ENCODE peak calls at places on chromosomes 4 and X, in four cellular contexts. A is heart right ventricle, K is cardiac muscle cell, S is IMR-90. U is an unnamed sample.

GRCh38 chr4:3720461-3720860 is 45.7 kb upstream of the ADRA2C start:
- DNase-seq in S (no peak), A (no peak), K (no peak), U (no peak)

GRCh38 chr4:25343671-25344070 is 31.1 kb downstream of the ZCCHC4 start:
- DNase-seq in K (no peak), A (no peak), S (peak), U (no peak)

GRCh38 chr4:86720508-86721068 is 126.5 kb downstream of the PTPN13 start:
- DNase-seq in A (no peak), S (peak), K (peak), U (no peak)

GRCh38 chrX:25941559-25942250 is 196.4 kb upstream of the MAGEB18 start:
- DNase-seq in S (no peak), A (no peak), K (peak), U (no peak)

GRCh38 chr4:151993521-151993920 is 232.7 kb upstream of the GATB start:
- DNase-seq in A (no peak), S (no peak), K (no peak), U (no peak)

GRCh38 chr4:37891221-37892159 is 606 bp downstream of the TBC1D1 start:
- DNase-seq in K (peak), A (no peak), S (peak), U (no peak)

GRCh38 chr4:162104459-162105124 is 59.2 kb downstream of the FSTL5 start:
- DNase-seq in A (no peak), S (no peak), K (no peak), U (no peak)

GRCh38 chr4:54545663-54546424 is 111.9 kb upstream of the KIT start:
- DNase-seq in A (no peak), K (no peak), S (peak), U (no peak)

GRCh38 chrX:152869972-152870371 is 27.9 kb upstream of the ZNF185 start:
- DNase-seq in A (no peak), K (no peak), S (no peak), U (no peak)

GRCh38 chrX:49610718-49611310 is 12.0 kb downstream of the GAGE1 start:
- DNase-seq in S (no peak), A (no peak), K (no peak), U (no peak)

GRCh38 chrX:7638053-7638452 is 204.9 kb upstream of the VCX start:
- DNase-seq in S (no peak), A (no peak), K (no peak), U (no peak)

GRCh38 chrX:46703980-46704379 is 54.9 kb downstream of the SLC9A7 start:
- DNase-seq in A (no peak), S (no peak), K (peak), U (no peak)

GRCh38 chr4:80008351-80008750 is 64.7 kb downstream of the ANTXR2 start:
- DNase-seq in K (no peak), S (no peak), A (no peak), U (no peak)

GRCh38 chrX:103360916-103361315 is 4.6 kb downstream of the TCEAL9 start:
- DNase-seq in S (no peak), A (no peak), K (no peak), U (no peak)

GRCh38 chr4:157244348-157244747 is 23.8 kb downstream of the GRIA2 start:
- DNase-seq in S (no peak), K (no peak), A (no peak), U (no peak)

GRCh38 chrX:13059676-13060499 is 15.5 kb upstream of the FAM9C start:
- DNase-seq in A (no peak), K (peak), S (peak), U (no peak)

GRCh38 chr4:17111959-17112659 is 213.7 kb upstream of the LDB2 start:
- DNase-seq in K (peak), A (no peak), S (no peak), U (no peak)

GRCh38 chr4:37244583-37245390 is at the start of gene NWD2:
- DNase-seq in A (peak), S (no peak), K (peak), U (no peak)

GRCh38 chr4:119656342-119656741 is 27.7 kb upstream of the PDE5A start:
- DNase-seq in A (no peak), K (no peak), S (no peak), U (no peak)

GRCh38 chr4:20252656-20253271 is 1.1 kb downstream of the SLIT2 start:
- DNase-seq in S (peak), K (peak), A (peak), U (no peak)

GRCh38 chrX:1027680-1028079 is 184.8 kb downstream of the CRLF2 start:
- DNase-seq in A (no peak), K (no peak), S (no peak), U (no peak)

GRCh38 chrX:155188786-155189185 is 27.5 kb upstream of the VBP1 start:
- DNase-seq in S (no peak), K (no peak), A (no peak), U (no peak)

GRCh38 chrX:50448565-50448964 is 22.1 kb downstream of the DGKK start:
- DNase-seq in A (no peak), S (peak), K (no peak), U (no peak)

GRCh38 chrX:117327306-117327705 is 789.3 kb downstream of the KLHL13 start:
- DNase-seq in K (no peak), S (no peak), A (no peak), U (no peak)

GRCh38 chr4:16129336-16129735 is 45.5 kb upstream of the PROM1 start:
- DNase-seq in K (no peak), S (no peak), A (no peak), U (no peak)

GRCh38 chr4:18167831-18168230 is 146.3 kb upstream of the LCORL start:
- DNase-seq in S (no peak), K (no peak), A (no peak), U (no peak)

GRCh38 chrX:150547511-150548115 is 20.8 kb upstream of the MTM1 start:
- DNase-seq in K (peak), S (no peak), A (peak), U (no peak)

GRCh38 chr4:107548211-107548905 is 171.7 kb downstream of the PAPSS1 start:
- DNase-seq in K (peak), S (peak), A (no peak), U (no peak)

GRCh38 chrX:13693341-13693871 is 4.5 kb downstream of the RAB9A start:
- DNase-seq in S (no peak), A (no peak), K (no peak), U (no peak)

GRCh38 chr4:5322321-5322720 is 271.0 kb downstream of the STK32B start:
- DNase-seq in S (peak), K (no peak), A (no peak), U (no peak)

GRCh38 chr4:2300431-2300861 is 38.5 kb upstream of the MXD4 start:
- DNase-seq in S (no peak), K (no peak), A (no peak), U (no peak)

GRCh38 chr4:20639346-20639745 is 60.9 kb upstream of the PACRGL start:
- DNase-seq in K (no peak), A (no peak), S (no peak), U (no peak)

GRCh38 chrX:53435997-53436396 is 1.8 kb upstream of the HSD17B10 start:
- DNase-seq in A (peak), S (peak), K (peak), U (peak)

GRCh38 chr4:5753766-5754528 is 42.9 kb downstream of the EVC start:
- DNase-seq in S (peak), K (peak), A (no peak), U (peak)

GRCh38 chr4:48341776-48342558 is 638 bp downstream of the SLAIN2 start:
- DNase-seq in A (peak), K (peak), S (peak), U (no peak)

GRCh38 chr4:175745340-175745739 is 66.7 kb downstream of the GPM6A start:
- DNase-seq in K (no peak), A (no peak), S (no peak), U (no peak)

GRCh38 chr4:3254302-3255131 is 5.6 kb downstream of the MSANTD1 start:
- DNase-seq in A (no peak), K (no peak), S (no peak), U (no peak)

GRCh38 chr4:85486425-85487101 is 11.6 kb downstream of the ARHGAP24 start:
- DNase-seq in A (no peak), S (no peak), K (peak), U (no peak)

GRCh38 chr4:6767725-6768538 is 14.6 kb upstream of the KIAA0232 start:
- DNase-seq in S (no peak), A (no peak), K (no peak), U (no peak)

GRCh38 chr4:164252286-164252685 is 501.6 kb upstream of the SMIM31 start:
- DNase-seq in K (no peak), S (no peak), A (no peak), U (no peak)

GRCh38 chr4:122922877-122923511 is 597 bp upstream of the NUDT6 start:
- DNase-seq in K (peak), S (peak), A (peak), U (peak)
- TF ChIP-seq CTCF in K (no peak), S (no peak), A (no peak), U (no peak)

DNA sequence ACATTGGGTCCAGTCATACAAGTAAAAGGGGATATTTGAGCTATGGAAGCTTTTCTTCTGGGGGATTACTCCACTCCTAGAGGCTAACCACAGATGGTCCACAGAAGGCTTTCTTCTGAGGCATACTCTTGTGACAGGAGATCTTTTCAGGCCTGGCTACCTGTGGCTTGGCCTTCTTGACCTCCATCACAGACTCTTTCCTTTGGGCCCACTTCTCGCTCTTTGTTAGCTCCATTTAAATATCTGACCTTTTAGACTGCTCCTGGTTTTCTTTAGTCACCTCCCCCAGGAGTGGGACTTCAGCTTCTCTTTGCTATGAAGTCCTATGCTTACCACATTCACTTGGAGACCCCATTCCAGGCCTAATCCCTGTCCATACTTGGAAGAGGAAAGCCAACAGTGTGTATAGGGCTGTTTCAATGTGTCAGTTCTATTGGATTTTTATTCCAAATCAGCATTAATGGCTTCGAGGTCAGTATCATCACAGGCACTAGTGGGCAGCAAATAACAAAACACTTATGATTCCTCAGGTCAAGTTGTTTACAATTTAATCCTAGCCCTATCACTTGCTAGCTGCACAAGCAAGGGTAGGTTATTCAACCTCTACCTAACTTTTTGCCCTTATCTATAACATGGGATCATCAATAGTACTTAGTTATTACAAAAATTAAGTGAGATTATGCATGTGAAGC is 26.3 kb downstream of the GPC3 start:
- DNase-seq in S (no peak), K (peak), A (no peak), U (no peak)
- TF ChIP-seq CTCF in S (no peak), K (peak), A (no peak), U (peak)

GRCh38 chr4:131470360-131470759 is 1678.7 kb upstream of the PCDH10 start:
- DNase-seq in A (no peak), S (no peak), K (no peak), U (no peak)
- TF ChIP-seq CTCF in A (no peak), S (no peak), K (no peak), U (no peak)

GRCh38 chrX:132614297-132614696 is 125.5 kb upstream of the MBNL3 start:
- DNase-seq in K (no peak), S (no peak), A (no peak), U (no peak)
- TF ChIP-seq CTCF in K (peak), S (peak), A (no peak), U (peak)